ENCODE peak calls at places on chromosomes 3 and 15, in four cellular contexts. One of them, this sample, is unnamed. For H3K9me3 and H3K36me3, the result is how much of the 10 kb centered on the place peaks cover.

GRCh38 chr15:39438795-39439577 is 141.9 kb upstream of the THBS1 start:
- DNase-seq in esophagus squamous epithelium: no peak
- DNase-seq in mesenchymal stem cell: no peak
- DNase-seq in tibial artery: no peak
- DNase-seq in this sample: no peak

GRCh38 chr3:32435911-32436815 is 44.5 kb downstream of the CMTM7 start:
- DNase-seq in esophagus squamous epithelium: no peak
- DNase-seq in mesenchymal stem cell: no peak
- DNase-seq in tibial artery: no peak
- DNase-seq in this sample: no peak

GRCh38 chr3:186815490-186815889 is 9.2 kb upstream of the RFC4 start:
- DNase-seq in esophagus squamous epithelium: no peak
- DNase-seq in mesenchymal stem cell: peak
- DNase-seq in tibial artery: no peak
- DNase-seq in this sample: no peak

GRCh38 chr3:46098319-46098761 is 71.1 kb upstream of the XCR1 start:
- DNase-seq in esophagus squamous epithelium: no peak
- DNase-seq in mesenchymal stem cell: peak
- DNase-seq in tibial artery: peak
- DNase-seq in this sample: no peak

GRCh38 chr3:196075013-196075412 is 6.9 kb downstream of the TFRC start:
- DNase-seq in esophagus squamous epithelium: no peak
- DNase-seq in mesenchymal stem cell: no peak
- DNase-seq in tibial artery: no peak
- DNase-seq in this sample: no peak

GRCh38 chr3:152942366-152942765 is 107.4 kb downstream of the P2RY1 start:
- DNase-seq in esophagus squamous epithelium: no peak
- DNase-seq in mesenchymal stem cell: peak
- DNase-seq in tibial artery: no peak
- DNase-seq in this sample: no peak

GRCh38 chr3:77906102-77906709 is 866.3 kb downstream of the ROBO2 start:
- DNase-seq in esophagus squamous epithelium: no peak
- DNase-seq in mesenchymal stem cell: no peak
- DNase-seq in tibial artery: no peak
- DNase-seq in this sample: no peak

GRCh38 chr3:179768080-179768479 is 115.2 kb downstream of the USP13 start:
- DNase-seq in esophagus squamous epithelium: no peak
- DNase-seq in mesenchymal stem cell: peak
- DNase-seq in tibial artery: no peak
- DNase-seq in this sample: peak

GRCh38 chr3:159645874-159646273 is 342.8 kb upstream of the IL12A start:
- DNase-seq in esophagus squamous epithelium: no peak
- DNase-seq in mesenchymal stem cell: no peak
- DNase-seq in tibial artery: no peak
- DNase-seq in this sample: no peak

GRCh38 chr3:46845860-46846623 is 17.2 kb downstream of the MYL3 start:
- DNase-seq in esophagus squamous epithelium: no peak
- DNase-seq in mesenchymal stem cell: peak
- DNase-seq in tibial artery: peak
- DNase-seq in this sample: no peak

GRCh38 chr15:34855397-34855796 is 60.0 kb upstream of the ACTC1 start:
- DNase-seq in esophagus squamous epithelium: no peak
- DNase-seq in mesenchymal stem cell: peak
- DNase-seq in tibial artery: no peak
- DNase-seq in this sample: no peak

GRCh38 chr3:42827023-42827422 is 17.8 kb downstream of the ACKR2 start:
- DNase-seq in esophagus squamous epithelium: no peak
- DNase-seq in mesenchymal stem cell: no peak
- DNase-seq in tibial artery: no peak
- DNase-seq in this sample: no peak

GRCh38 chr3:181723064-181723463 is 11.3 kb downstream of the SOX2 start:
- DNase-seq in esophagus squamous epithelium: no peak
- DNase-seq in mesenchymal stem cell: no peak
- DNase-seq in tibial artery: no peak
- DNase-seq in this sample: no peak
- H3K9me3 ChIP-seq in esophagus squamous epithelium: under half
- H3K9me3 ChIP-seq in mesenchymal stem cell: under half
- H3K9me3 ChIP-seq in tibial artery: under half
- H3K9me3 ChIP-seq in this sample: under half

GRCh38 chr3:110814170-110815007 is 257.2 kb upstream of the NECTIN3 start:
- DNase-seq in esophagus squamous epithelium: no peak
- DNase-seq in mesenchymal stem cell: peak
- DNase-seq in tibial artery: no peak
- DNase-seq in this sample: no peak
- H3K4me3 ChIP-seq in esophagus squamous epithelium: no peak
- H3K4me3 ChIP-seq in mesenchymal stem cell: no peak
- H3K4me3 ChIP-seq in tibial artery: no peak
- H3K4me3 ChIP-seq in this sample: no peak

GRCh38 chr3:122456074-122456473 is 40.2 kb upstream of the WDR5B start:
- DNase-seq in esophagus squamous epithelium: no peak
- DNase-seq in mesenchymal stem cell: no peak
- DNase-seq in tibial artery: no peak
- DNase-seq in this sample: no peak
- H3K36me3 ChIP-seq in esophagus squamous epithelium: under half
- H3K36me3 ChIP-seq in mesenchymal stem cell: under half
- H3K36me3 ChIP-seq in tibial artery: under half
- H3K36me3 ChIP-seq in this sample: under half

GRCh38 chr3:57059416-57059815 is 1.0 kb upstream of the SPATA12 start:
- DNase-seq in esophagus squamous epithelium: no peak
- DNase-seq in mesenchymal stem cell: no peak
- DNase-seq in tibial artery: no peak
- DNase-seq in this sample: no peak
- H3K9me3 ChIP-seq in esophagus squamous epithelium: under half
- H3K9me3 ChIP-seq in mesenchymal stem cell: under half
- H3K9me3 ChIP-seq in tibial artery: under half
- H3K9me3 ChIP-seq in this sample: under half

GRCh38 chr3:55074861-55075260 is 147.0 kb upstream of the LRTM1 start:
- DNase-seq in esophagus squamous epithelium: no peak
- DNase-seq in mesenchymal stem cell: no peak
- DNase-seq in tibial artery: no peak
- DNase-seq in this sample: no peak
- H3K4me3 ChIP-seq in esophagus squamous epithelium: no peak
- H3K4me3 ChIP-seq in mesenchymal stem cell: no peak
- H3K4me3 ChIP-seq in tibial artery: no peak
- H3K4me3 ChIP-seq in this sample: no peak

GRCh38 chr3:169072494-169072893 is 591.0 kb downstream of the MECOM start:
- DNase-seq in esophagus squamous epithelium: no peak
- DNase-seq in mesenchymal stem cell: no peak
- DNase-seq in tibial artery: no peak
- DNase-seq in this sample: no peak

GRCh38 chr3:169075710-169076109 is 587.8 kb downstream of the MECOM start:
- DNase-seq in esophagus squamous epithelium: no peak
- DNase-seq in mesenchymal stem cell: no peak
- DNase-seq in tibial artery: no peak
- DNase-seq in this sample: no peak

GRCh38 chr3:169071003-169071402 is 592.5 kb downstream of the MECOM start:
- DNase-seq in esophagus squamous epithelium: no peak
- DNase-seq in mesenchymal stem cell: peak
- DNase-seq in tibial artery: no peak
- DNase-seq in this sample: no peak
- H3K36me3 ChIP-seq in esophagus squamous epithelium: under half
- H3K36me3 ChIP-seq in mesenchymal stem cell: under half
- H3K36me3 ChIP-seq in tibial artery: under half
- H3K36me3 ChIP-seq in this sample: under half

GRCh38 chr15:79874242-79874641 is 22.6 kb downstream of the MTHFS start:
- DNase-seq in esophagus squamous epithelium: no peak
- DNase-seq in mesenchymal stem cell: no peak
- DNase-seq in tibial artery: no peak
- DNase-seq in this sample: peak
- H3K9me3 ChIP-seq in esophagus squamous epithelium: under half
- H3K9me3 ChIP-seq in mesenchymal stem cell: under half
- H3K9me3 ChIP-seq in tibial artery: under half
- H3K9me3 ChIP-seq in this sample: under half

GRCh38 chr15:75651810-75652543 is 4.3 kb downstream of the SNX33 start:
- DNase-seq in esophagus squamous epithelium: no peak
- DNase-seq in mesenchymal stem cell: no peak
- DNase-seq in tibial artery: no peak
- DNase-seq in this sample: no peak
- H3K4me3 ChIP-seq in esophagus squamous epithelium: peak
- H3K4me3 ChIP-seq in mesenchymal stem cell: peak
- H3K4me3 ChIP-seq in tibial artery: peak
- H3K4me3 ChIP-seq in this sample: no peak

GRCh38 chr15:68788265-68788624 is 32.5 kb downstream of the ANP32A start:
- DNase-seq in esophagus squamous epithelium: no peak
- DNase-seq in mesenchymal stem cell: no peak
- DNase-seq in tibial artery: no peak
- DNase-seq in this sample: no peak

GRCh38 chr15:68786753-68787152 is 33.9 kb downstream of the ANP32A start:
- DNase-seq in esophagus squamous epithelium: no peak
- DNase-seq in mesenchymal stem cell: no peak
- DNase-seq in tibial artery: no peak
- DNase-seq in this sample: no peak

GRCh38 chr15:68789041-68789920 is 31.4 kb downstream of the ANP32A start:
- DNase-seq in esophagus squamous epithelium: no peak
- DNase-seq in mesenchymal stem cell: no peak
- DNase-seq in tibial artery: no peak
- DNase-seq in this sample: no peak

GRCh38 chr15:68789921-68790575 is 30.6 kb downstream of the ANP32A start:
- DNase-seq in esophagus squamous epithelium: no peak
- DNase-seq in mesenchymal stem cell: peak
- DNase-seq in tibial artery: no peak
- DNase-seq in this sample: no peak

GRCh38 chr15:68787609-68788264 is 33.0 kb downstream of the ANP32A start:
- DNase-seq in esophagus squamous epithelium: no peak
- DNase-seq in mesenchymal stem cell: no peak
- DNase-seq in tibial artery: no peak
- DNase-seq in this sample: no peak
- H3K36me3 ChIP-seq in esophagus squamous epithelium: under half
- H3K36me3 ChIP-seq in mesenchymal stem cell: under half
- H3K36me3 ChIP-seq in tibial artery: under half
- H3K36me3 ChIP-seq in this sample: half or more

DNA sequence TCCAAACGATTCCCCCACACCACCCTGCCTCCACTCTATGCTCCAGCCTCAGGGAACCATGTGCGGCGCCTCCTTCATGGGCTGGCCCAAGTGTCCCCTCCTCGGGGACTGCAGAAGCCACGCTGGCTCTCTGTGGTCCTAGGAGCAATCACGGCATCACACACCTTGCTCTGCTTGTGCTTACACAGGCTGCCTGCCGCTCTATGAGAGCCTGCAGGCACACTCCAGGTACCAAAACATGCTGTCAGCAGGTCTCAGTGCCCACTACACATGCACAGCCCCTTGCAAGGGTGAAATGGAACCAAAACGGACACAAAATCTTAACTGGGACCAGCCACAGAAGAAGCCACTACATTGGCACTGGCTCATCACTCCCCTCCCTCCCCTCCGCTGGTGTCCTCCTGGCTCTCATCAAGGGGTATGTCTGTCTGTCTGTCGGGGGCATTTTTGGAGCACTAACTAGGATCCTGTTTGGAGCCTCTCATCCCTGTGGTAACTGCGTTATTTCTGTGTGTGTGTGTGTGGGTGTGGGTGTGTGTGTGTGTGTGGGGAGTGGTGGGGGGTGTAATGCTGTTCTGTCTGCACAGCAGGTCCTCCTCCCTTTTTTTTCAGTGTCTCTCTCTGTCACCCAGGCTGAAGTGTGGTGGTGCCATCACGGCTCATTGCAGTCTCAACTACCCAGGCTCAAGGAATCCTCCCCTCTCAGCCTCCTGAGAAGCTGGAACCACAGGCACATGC is 60.6 kb downstream of the DHX30 start:
- DNase-seq in esophagus squamous epithelium: no peak
- DNase-seq in mesenchymal stem cell: no peak
- DNase-seq in tibial artery: no peak
- DNase-seq in this sample: no peak
- H3K9me3 ChIP-seq in esophagus squamous epithelium: under half
- H3K9me3 ChIP-seq in mesenchymal stem cell: under half
- H3K9me3 ChIP-seq in tibial artery: under half
- H3K9me3 ChIP-seq in this sample: under half

This sample was measured in HAP-1.